ENCODE peak calls at places on chromosomes 1 and 21, in four cellular contexts. D, W, H and N are unnamed samples.

GRCh38 chr1:24864409-24864808 is 65.7 kb downstream of the RUNX3 start:
- DNase-seq in W (peak; percentile 71), H (no peak), D (peak; percentile 65), N (no peak)

GRCh38 chr1:245079021-245079609 is 75.7 kb upstream of the KIF26B start:
- DNase-seq in W (peak; percentile 55), D (no peak), H (peak; percentile 44), N (no peak)

GRCh38 chr1:56376188-56376984 is 203.0 kb downstream of the PLPP3 start:
- DNase-seq in D (no peak), H (peak; percentile 91), W (no peak), N (no peak)

GRCh38 chr1:151130837-151131586 is 15.4 kb downstream of the SEMA6C start:
- DNase-seq in D (peak; percentile 86), W (peak; percentile 90), H (peak; percentile 64), N (peak; percentile 73)

GRCh38 chr1:170932236-170932635 is 3.1 kb upstream of the MROH9 start:
- DNase-seq in H (no peak), W (no peak), D (no peak), N (no peak)

GRCh38 chr1:42453386-42453785 is 2.4 kb downstream of the ZMYND12 start:
- DNase-seq in D (no peak), H (no peak), W (no peak), N (no peak)

GRCh38 chr1:38239258-38239657 is 192.7 kb upstream of the POU3F1 start:
- DNase-seq in W (no peak), D (no peak), H (no peak), N (no peak)

GRCh38 chr1:88061106-88061829 is 622.8 kb upstream of the PKN2 start:
- DNase-seq in H (peak; percentile 38), D (peak; percentile 59), W (peak; percentile 72), N (no peak)

GRCh38 chr1:32447469-32448185 is 17.2 kb upstream of the ZBTB8B start:
- DNase-seq in W (peak; percentile 62), H (no peak), D (no peak), N (no peak)

GRCh38 chr1:228766788-228767187 is 31.5 kb downstream of the RHOU start:
- DNase-seq in H (no peak), D (no peak), W (no peak), N (no peak)

GRCh38 chr1:171014878-171015277 is 75.8 kb upstream of the FMO3 start:
- DNase-seq in D (no peak), H (no peak), W (no peak), N (no peak)

GRCh38 chr1:167043752-167044488 is 46.3 kb downstream of the GPA33 start:
- DNase-seq in W (peak; percentile 67), D (peak; percentile 85), H (peak; percentile 50), N (peak; percentile 44)

GRCh38 chr1:207866471-207867135 is 44.3 kb downstream of the CD34 start:
- DNase-seq in H (no peak), D (peak; percentile 63), W (peak; percentile 58), N (no peak)

GRCh38 chr1:181485276-181486097 is 2.2 kb downstream of the CACNA1E start:
- DNase-seq in D (no peak), W (peak; percentile 67), H (no peak), N (no peak)

GRCh38 chr1:12370241-12370980 is 140.6 kb downstream of the VPS13D start:
- DNase-seq in H (no peak), W (no peak), D (no peak), N (no peak)

GRCh38 chr1:58505286-58505685 is 41.2 kb downstream of the OMA1 start:
- DNase-seq in W (no peak), H (no peak), D (no peak), N (no peak)

GRCh38 chr21:24220466-24220865 is 1386.8 kb downstream of the MRPL39 start:
- DNase-seq in H (no peak), W (no peak), D (no peak), N (no peak)

GRCh38 chr21:28311776-28312175 is 680.9 kb downstream of the LTN1 start:
- DNase-seq in W (no peak), D (no peak), H (no peak), N (no peak)

GRCh38 chr21:22575165-22575584 is 1577.0 kb downstream of the NCAM2 start:
- DNase-seq in H (no peak), W (peak; percentile 41), D (no peak), N (no peak)
- TF ChIP-seq CTCF in H (peak; percentile 45), W (peak; percentile 52), D (no peak), N (no peak)

GRCh38 chr21:39388811-39389155 is 39.9 kb upstream of the HMGN1 start:
- DNase-seq in D (no peak), H (no peak), W (no peak), N (no peak)
- TF ChIP-seq CTCF in D (no peak), H (peak; percentile 16), W (no peak), N (peak; percentile 34)

GRCh38 chr1:119080586-119080985 is 59.9 kb downstream of the WARS2 start:
- DNase-seq in D (no peak), W (no peak), H (peak; percentile 28), N (no peak)
- TF ChIP-seq CTCF in D (no peak), W (no peak), H (no peak), N (no peak)

DNA sequence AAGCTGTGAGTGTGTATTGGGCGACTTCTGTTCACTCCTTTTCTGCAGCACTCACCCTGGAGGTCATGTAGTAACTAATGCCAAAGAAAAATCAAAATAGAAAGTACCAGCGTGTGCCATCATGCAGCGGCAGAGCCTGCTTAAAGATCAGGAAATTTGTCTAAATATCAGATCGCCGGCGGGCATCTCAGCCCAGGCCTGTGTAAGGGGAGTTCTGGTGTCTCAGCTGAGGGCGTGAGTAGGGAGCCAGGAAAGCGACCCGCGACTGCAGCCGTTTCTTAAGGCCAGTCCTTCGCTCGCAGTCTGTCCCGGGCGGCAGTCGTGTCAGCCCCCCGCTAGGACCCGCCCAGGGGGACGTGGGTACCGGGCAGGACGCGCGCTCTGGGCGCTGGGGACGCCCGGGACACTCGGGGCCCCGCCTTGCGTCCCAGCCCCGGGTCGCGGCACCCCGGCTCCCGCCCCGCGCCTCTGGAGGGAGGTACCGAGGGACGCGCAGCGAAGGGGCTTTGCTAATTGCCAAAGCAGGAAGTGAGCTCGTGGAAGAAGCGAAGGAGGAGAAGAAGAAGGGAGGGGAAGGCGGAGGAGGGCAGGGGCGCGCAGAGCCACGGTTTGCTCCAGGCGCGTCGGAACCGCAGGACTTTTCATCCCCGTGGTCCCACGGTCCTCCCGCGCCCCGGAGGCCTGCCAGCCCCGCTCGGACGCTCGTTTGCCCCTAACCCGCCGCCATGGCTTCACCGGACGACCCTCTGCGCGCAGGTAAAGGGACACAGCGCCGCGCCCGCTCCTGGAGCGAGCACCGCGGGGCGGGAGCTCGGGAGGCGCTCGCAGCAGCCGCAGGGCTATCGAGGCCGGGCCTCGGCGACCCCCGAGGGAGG is 1.1 kb downstream of the EDARADD start:
- DNase-seq in D (peak; percentile 24), W (peak; percentile 44), H (no peak), N (peak; percentile 19)
- TF ChIP-seq CTCF in D (no peak), W (no peak), H (no peak), N (no peak)

GRCh38 chr1:200180821-200181220 is 153.3 kb downstream of the NR5A2 start:
- DNase-seq in D (peak; percentile 25), H (no peak), W (no peak), N (no peak)
- TF ChIP-seq CTCF in D (no peak), H (no peak), W (no peak), N (no peak)

GRCh38 chr1:197998110-197998509 is 80.9 kb downstream of the LHX9 start:
- DNase-seq in W (no peak), D (no peak), H (no peak), N (no peak)

GRCh38 chr1:197994907-197995407 is 77.8 kb downstream of the LHX9 start:
- DNase-seq in D (no peak), W (peak; percentile 56), H (peak; percentile 79), N (no peak)

GRCh38 chr1:197995408-197996258 is 78.5 kb downstream of the LHX9 start:
- DNase-seq in W (no peak), H (peak; percentile 67), D (no peak), N (no peak)
- TF ChIP-seq CTCF in W (no peak), H (no peak), D (no peak), N (no peak)

DNA sequence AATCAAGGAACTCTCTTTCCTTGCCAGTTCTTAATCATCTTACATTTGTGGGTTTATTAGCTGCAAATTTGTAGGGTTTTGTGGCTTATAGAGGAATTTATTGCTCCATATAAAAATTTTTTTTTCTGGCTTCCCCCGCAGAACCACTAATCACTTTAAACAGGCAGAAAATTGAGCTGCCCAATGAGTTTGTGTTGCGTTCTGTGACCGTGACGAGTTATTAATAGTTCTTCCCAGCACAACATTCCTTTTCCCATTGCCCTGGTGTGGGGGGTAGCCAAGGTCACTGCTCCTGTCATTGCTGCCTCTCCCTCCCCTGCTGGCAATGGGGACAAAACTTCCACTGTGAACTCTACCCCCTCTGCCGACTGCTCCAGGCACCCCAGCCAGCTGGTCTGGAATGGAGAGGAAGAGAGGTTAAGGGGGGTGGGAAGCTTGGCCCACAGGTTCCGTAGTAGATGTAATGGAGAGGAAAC is 55.1 kb downstream of the UBE2T start:
- DNase-seq in D (no peak), H (no peak), W (no peak), N (no peak)
- TF ChIP-seq CTCF in D (no peak), H (no peak), W (no peak), N (no peak)

DNA sequence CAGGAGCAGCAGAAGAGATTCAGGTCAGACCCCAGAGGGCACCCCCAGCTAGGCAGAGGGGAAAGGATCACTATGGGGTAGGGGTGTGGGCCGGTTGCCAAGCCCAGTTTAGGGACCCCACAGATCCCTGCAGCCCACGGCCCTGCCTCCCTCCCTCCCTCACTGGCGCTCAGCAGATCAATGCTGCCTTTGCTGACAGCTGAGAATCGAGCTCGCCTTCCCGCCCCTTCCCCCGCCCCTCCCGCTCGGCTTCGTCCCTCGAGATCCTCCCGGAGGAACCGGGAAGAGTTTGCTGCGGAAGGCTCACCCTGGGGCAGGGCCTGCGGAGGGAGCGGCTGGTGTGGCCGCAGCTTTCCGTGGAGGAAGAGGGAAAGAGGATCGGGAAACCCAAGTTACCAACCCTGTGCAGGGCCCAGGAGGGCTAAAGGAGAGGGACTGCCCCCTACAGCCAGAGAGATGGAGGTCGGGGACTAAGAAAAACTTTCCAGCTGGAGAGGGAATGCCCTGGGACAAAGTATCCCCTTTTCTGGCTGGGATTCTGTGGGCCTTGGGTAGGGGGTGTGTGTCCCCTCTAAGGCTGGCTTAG is 1.1 kb upstream of the KCNQ4 start:
- DNase-seq in H (no peak), W (no peak), D (peak; percentile 72), N (no peak)
- TF ChIP-seq CTCF in H (no peak), W (peak; percentile 9), D (no peak), N (no peak)

DNA sequence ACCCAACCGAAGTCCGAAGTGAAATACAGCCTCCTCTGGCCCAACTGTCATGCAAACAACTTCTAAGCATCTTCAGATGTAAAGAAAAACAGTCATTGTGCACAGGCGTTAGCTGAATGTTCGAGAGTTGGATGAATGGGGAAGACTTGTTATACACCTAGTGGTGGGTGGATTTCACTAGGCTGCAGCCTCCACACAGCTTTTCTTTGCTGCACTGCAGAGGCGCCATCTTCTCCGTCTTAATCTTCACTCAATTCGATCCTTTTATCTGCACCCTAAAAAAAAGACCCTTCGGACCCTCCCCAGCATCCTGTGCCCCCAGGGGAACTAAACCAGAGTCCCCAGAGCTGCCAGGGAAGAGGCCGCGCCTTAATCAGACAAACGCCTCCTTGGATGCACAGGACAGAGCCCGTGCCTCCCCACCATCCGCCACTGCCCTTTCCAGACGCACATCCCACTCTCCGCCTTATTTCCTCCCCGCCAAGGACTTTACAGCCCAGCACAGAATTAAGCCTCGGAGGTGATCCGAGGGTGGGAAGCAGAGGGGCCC is 1.4 kb downstream of the APP start:
- DNase-seq in H (no peak), D (peak; percentile 59), W (peak; percentile 79), N (peak; percentile 39)
- TF ChIP-seq CTCF in H (no peak), D (peak; percentile 33), W (peak; percentile 31), N (no peak)